ENCODE peak calls at places on chromosomes 1 and 21, in five cellular contexts. I, X, H, F and J are unnamed samples.

GRCh38 chr1:64703600-64703999 is 41.3 kb upstream of the RAVER2 start:
- DNase-seq in F (no peak), I (no peak), X (no peak), H (no peak), J (no peak)

GRCh38 chr1:39576016-39576657 is 453 bp downstream of the PABPC4 start:
- DNase-seq in H (peak), I (no peak), X (no peak), F (peak), J (peak)

GRCh38 chr1:226990133-226990716 is 50.1 kb downstream of the COQ8A start:
- DNase-seq in I (no peak), H (no peak), F (no peak), X (no peak), J (no peak)

GRCh38 chr1:29708818-29709710 is 472.7 kb downstream of the PTPRU start:
- DNase-seq in F (no peak), I (no peak), H (peak), X (no peak), J (no peak)

GRCh38 chr1:30409476-30410152 is 313.8 kb downstream of the MATN1 start:
- DNase-seq in I (no peak), H (no peak), F (no peak), X (peak), J (no peak)

GRCh38 chr1:99658031-99658290 is 12.0 kb downstream of the PALMD start:
- DNase-seq in F (no peak), X (no peak), H (no peak), I (no peak), J (no peak)

GRCh38 chr1:22257286-22258275 is 114.7 kb upstream of the WNT4 start:
- DNase-seq in X (no peak), H (peak), F (no peak), I (no peak), J (no peak)

GRCh38 chr1:84834419-84835064 is 58.5 kb downstream of the LPAR3 start:
- DNase-seq in F (peak), X (no peak), I (no peak), H (no peak), J (no peak)

GRCh38 chr1:36675106-36675505 is 192.4 kb upstream of the CSF3R start:
- DNase-seq in I (no peak), F (no peak), H (no peak), X (no peak), J (no peak)

GRCh38 chr1:32893198-32894018 is 7.1 kb downstream of the HPCA start:
- DNase-seq in I (no peak), X (peak), F (peak), H (no peak), J (peak)

GRCh38 chr21:43940672-43941071 is 71.4 kb upstream of the TRAPPC10 start:
- DNase-seq in F (no peak), X (peak), I (no peak), H (no peak), J (no peak)

GRCh38 chr1:247287460-247287859 is 31.6 kb downstream of the VN1R5 start:
- DNase-seq in I (no peak), F (no peak), H (no peak), X (no peak), J (no peak)

GRCh38 chr1:23436520-23437354 is 12.2 kb upstream of the TCEA3 start:
- DNase-seq in X (peak), F (peak), I (peak), H (no peak), J (no peak)

GRCh38 chr1:116508984-116509980 is 61.5 kb downstream of the CD58 start:
- DNase-seq in H (peak), X (no peak), F (peak), I (no peak), J (no peak)

GRCh38 chr1:12383786-12384185 is 154.0 kb downstream of the VPS13D start:
- DNase-seq in I (no peak), X (no peak), H (no peak), F (no peak), J (no peak)

GRCh38 chr21:26572026-26572425 is 1.1 kb downstream of the CYYR1 start:
- DNase-seq in I (no peak), X (no peak), F (no peak), H (no peak), J (no peak)

GRCh38 chr1:24762133-24762676 is 17.0 kb downstream of the CLIC4 start:
- DNase-seq in X (no peak), F (peak), H (peak), I (no peak), J (no peak)
- H2BK12ac ChIP-seq in X (no peak), F (no peak), H (no peak), I (no peak), J (no peak)

GRCh38 chr21:45869121-45870007 is 112.2 kb upstream of the COL6A1 start:
- DNase-seq in I (no peak), F (no peak), X (peak), H (peak), J (no peak)
- H2BK12ac ChIP-seq in I (no peak), F (no peak), X (no peak), H (peak), J (no peak)

DNA sequence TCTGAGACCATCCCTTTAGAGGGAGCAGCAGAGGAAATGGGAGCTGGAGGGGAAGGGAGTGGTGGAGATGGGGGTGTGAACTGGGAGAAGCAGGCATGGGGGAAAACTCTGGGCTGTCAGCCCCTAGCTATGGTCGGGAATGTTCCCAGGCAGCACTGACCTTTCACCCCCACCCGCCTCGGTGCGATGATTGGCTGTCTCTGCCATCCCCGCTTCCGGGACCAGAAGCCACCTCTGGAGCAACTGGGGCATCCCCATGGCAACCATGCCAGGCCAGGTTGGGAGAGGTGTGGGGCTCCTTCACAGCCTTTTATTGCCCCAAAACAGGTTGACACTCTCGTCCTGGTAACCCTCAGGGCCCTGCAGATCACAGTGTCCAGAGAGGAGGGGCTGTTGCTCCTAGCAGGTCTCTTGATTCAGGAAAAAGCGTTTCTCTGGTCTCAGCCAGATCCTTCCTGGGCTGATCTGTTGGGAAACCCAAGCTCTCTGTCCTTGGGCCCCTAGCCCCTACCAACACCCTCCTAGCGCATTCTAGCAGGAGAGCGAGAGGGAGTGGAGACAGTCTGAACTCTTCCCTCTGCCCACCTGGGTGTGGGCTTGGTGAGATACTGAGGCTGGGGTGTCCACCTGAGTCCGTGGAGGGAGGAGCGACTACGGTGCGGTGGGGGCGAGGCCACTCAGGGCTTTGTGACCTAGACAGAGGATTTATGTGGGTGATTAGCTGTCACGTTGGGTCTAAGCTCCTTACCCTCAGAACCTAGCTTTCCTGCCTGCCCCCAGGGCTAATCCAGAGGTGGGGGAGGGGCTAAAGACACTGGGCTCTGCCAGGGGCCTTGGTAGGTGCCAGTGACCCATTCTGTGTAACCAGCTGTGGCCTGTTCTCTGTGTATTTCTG is 12.2 kb upstream of the SLC6A9 start:
- DNase-seq in I (no peak), X (no peak), H (no peak), F (no peak), J (no peak)
- H2BK12ac ChIP-seq in I (peak), X (no peak), H (no peak), F (no peak), J (no peak)

GRCh38 chr1:9338354-9339250 is 45.9 kb downstream of the SPSB1 start:
- DNase-seq in I (no peak), X (no peak), H (no peak), F (peak), J (no peak)
- H2BK12ac ChIP-seq in I (no peak), X (no peak), H (no peak), F (no peak), J (no peak)

DNA sequence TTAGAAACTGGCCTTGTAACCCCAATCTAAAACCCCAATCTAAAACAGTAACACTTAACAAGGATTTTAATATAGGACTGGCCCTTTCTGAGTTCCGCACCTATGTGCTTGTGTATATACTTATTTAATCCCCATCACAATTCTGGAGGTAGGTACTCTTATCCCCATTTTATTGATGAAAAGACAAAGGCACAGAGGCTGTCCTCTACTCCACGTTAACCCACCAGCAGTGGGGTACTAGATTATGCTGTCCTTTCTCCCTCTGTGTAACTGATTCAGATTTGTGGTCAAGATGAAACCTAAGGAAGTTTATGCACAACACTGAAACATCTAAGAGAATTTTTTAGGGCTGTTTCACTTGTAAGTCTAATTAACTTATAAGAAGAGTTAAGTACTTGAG is 175.3 kb downstream of the RERE start:
- DNase-seq in F (no peak), H (no peak), X (no peak), I (no peak), J (no peak)
- H2BK12ac ChIP-seq in F (no peak), H (no peak), X (no peak), I (no peak), J (no peak)

DNA sequence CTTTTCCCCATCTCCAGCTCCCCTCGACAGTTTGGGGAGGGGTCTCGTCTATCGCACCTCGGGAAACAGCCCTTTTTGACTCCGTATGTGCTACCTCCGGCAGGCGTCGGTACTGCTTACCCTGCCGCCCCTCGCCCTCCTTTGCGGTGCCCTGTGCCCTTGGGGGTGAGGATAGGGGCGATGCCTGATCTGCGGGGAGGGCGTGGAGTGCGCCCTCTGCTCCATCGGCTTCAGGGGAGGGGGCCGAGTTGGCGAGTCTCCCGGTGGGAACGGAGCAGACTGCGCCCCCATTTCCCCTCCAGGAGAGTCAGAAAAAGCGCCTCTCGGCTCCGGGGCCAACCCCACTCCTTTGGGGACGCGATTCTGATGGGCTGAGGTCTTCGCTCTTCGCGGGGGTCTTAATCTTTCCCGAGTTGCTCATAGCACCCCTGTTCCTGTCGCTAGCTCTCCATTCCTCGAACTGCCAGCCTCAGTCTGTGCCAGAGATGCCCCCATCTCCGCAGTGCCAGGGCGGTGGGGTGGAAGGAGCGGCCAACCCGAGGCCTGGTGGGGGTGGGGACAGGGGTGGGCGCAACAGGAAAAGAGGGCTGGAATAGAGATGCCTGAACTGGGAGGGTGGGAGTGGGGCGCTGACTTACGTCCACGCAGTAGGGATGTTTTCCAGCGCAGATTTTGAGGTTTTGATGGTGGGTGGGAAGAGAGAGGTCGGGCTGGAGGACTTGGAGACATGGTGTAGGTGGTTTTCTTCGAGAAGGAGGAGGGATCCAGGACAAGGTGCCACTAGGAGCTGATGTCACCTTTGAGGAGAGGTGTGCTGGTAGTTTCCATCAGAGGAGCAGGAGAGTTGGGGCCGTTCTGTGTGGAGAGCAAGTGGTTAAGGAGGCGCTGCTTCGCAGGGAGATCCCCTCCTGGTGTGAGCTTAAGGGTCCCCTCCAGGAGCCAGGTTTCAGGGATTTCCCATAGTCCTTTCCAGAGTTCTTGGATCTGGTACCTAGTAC is 674 bp downstream of the PPFIA4 start:
- DNase-seq in X (peak), I (no peak), F (no peak), H (no peak), J (no peak)
- H2BK12ac ChIP-seq in X (no peak), I (no peak), F (no peak), H (peak), J (peak)

GRCh38 chr1:185636848-185637247 is 97.3 kb upstream of the HMCN1 start:
- DNase-seq in I (no peak), H (no peak), F (peak), X (no peak), J (no peak)
- H2BK12ac ChIP-seq in I (no peak), H (no peak), F (no peak), X (no peak), J (no peak)

GRCh38 chr21:29077651-29078090 is 4.2 kb upstream of the CCT8 start:
- DNase-seq in H (no peak), F (peak), I (no peak), X (no peak), J (no peak)

GRCh38 chr21:29073222-29074006 is at the start of gene CCT8:
- DNase-seq in X (peak), I (peak), H (peak), F (peak), J (peak)

GRCh38 chr21:29074007-29074376 is 544 bp upstream of the CCT8 start:
- DNase-seq in H (no peak), F (no peak), I (no peak), X (no peak), J (no peak)

GRCh38 chr21:29074783-29075182 is 1.3 kb upstream of the CCT8 start:
- DNase-seq in I (no peak), H (no peak), X (no peak), F (no peak), J (no peak)

GRCh38 chr21:29075706-29076447 is 2.4 kb upstream of the CCT8 start:
- DNase-seq in F (no peak), X (no peak), H (no peak), I (no peak), J (no peak)
- H2BK12ac ChIP-seq in F (no peak), X (no peak), H (no peak), I (no peak), J (no peak)

DNA sequence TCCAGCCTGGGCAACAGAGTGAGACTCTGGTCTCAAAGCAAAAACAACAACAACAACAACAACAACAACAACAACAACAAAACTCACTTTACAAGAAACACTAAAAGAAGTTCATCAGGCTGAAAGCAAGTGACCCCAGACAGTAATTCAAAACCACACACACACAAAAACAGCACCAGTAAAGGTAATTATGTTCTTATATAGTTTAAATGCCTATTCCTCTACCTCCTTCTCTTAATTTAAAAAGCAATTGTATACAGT is 1.7 kb downstream of the C1orf174 start:
- DNase-seq in H (no peak), I (no peak), F (no peak), X (no peak), J (no peak)
- H2BK12ac ChIP-seq in H (no peak), I (no peak), F (no peak), X (no peak), J (no peak)